ENCODE peak calls at places on chromosomes 16 and 17, in eight cellular contexts. L, J, T, X, O, R, A and N are unnamed samples.

GRCh38 chr17:77391668-77392375 is 251.1 kb downstream of the SEC14L1 start:
- DNase-seq in J (no peak), O (no peak), T (peak; percentile 85), A (peak; percentile 82), R (no peak), X (peak; percentile 99), L (no peak), N (no peak)

GRCh38 chr17:1557355-1558095 is 5.1 kb downstream of the PITPNA start:
- DNase-seq in X (peak; percentile 86), T (no peak), O (no peak), L (no peak), R (no peak), J (no peak), A (no peak), N (no peak)

GRCh38 chr16:2090819-2091721 is 43.3 kb downstream of the TSC2 start:
- DNase-seq in O (peak; percentile 76), J (no peak), L (peak; percentile 93), R (peak; percentile 85), T (no peak), A (peak; percentile 88), X (no peak), N (no peak)

GRCh38 chr17:41026668-41027471 is at the start of gene KRTAP1-5:
- DNase-seq in A (no peak), T (no peak), X (peak; percentile 71), O (no peak), L (no peak), J (no peak), R (peak; percentile 23), N (no peak)

GRCh38 chr16:11306997-11307638 is 26.0 kb upstream of the PRM1 start:
- DNase-seq in J (peak; percentile 93), T (no peak), X (no peak), R (no peak), A (no peak), L (no peak), O (no peak), N (no peak)

GRCh38 chr16:27498426-27498825 is 51.3 kb downstream of the GTF3C1 start:
- DNase-seq in L (no peak), A (no peak), R (no peak), O (no peak), T (no peak), J (no peak), X (no peak), N (no peak)

GRCh38 chr16:88376053-88376834 is 6.5 kb upstream of the ZNF469 start:
- DNase-seq in X (no peak), A (no peak), L (no peak), O (peak; percentile 17), R (peak; percentile 33), T (no peak), J (no peak), N (no peak)

GRCh38 chr17:7328840-7329359 is at the start of gene NEURL4:
- DNase-seq in T (no peak), X (no peak), L (no peak), J (no peak), R (no peak), A (peak; percentile 30), O (no peak), N (peak; percentile 57)

GRCh38 chr17:66677201-66677981 is 157.5 kb upstream of the CACNG5 start:
- DNase-seq in A (no peak), R (no peak), J (no peak), T (no peak), O (no peak), L (no peak), X (peak; percentile 84), N (no peak)

GRCh38 chr17:30990458-30990857 is 19.6 kb downstream of the RNF135 start:
- DNase-seq in T (no peak), O (no peak), J (no peak), X (no peak), A (no peak), L (no peak), R (no peak), N (no peak)

GRCh38 chr17:58344791-58345157 is 7.2 kb downstream of the SUPT4H1 start:
- DNase-seq in J (peak; percentile 67), L (no peak), O (no peak), X (no peak), A (no peak), T (no peak), R (no peak), N (no peak)

GRCh38 chr16:351804-352520 is 561 bp downstream of the AXIN1 start:
- DNase-seq in T (no peak), R (no peak), A (peak; percentile 25), X (peak; percentile 18), O (no peak), L (peak; percentile 52), J (no peak), N (peak; percentile 60)

GRCh38 chr16:89256651-89257254 is 39.2 kb downstream of the ZNF778 start:
- DNase-seq in T (no peak), J (peak; percentile 62), O (peak; percentile 65), L (peak; percentile 14), R (no peak), A (peak; percentile 66), X (peak; percentile 22), N (peak; percentile 40)

GRCh38 chr16:66427451-66427860 is 361 bp downstream of the BEAN1 start:
- DNase-seq in O (no peak), L (peak; percentile 32), R (peak; percentile 64), J (no peak), X (no peak), T (no peak), A (peak; percentile 16), N (peak; percentile 52)

GRCh38 chr17:61411114-61411943 is 11.7 kb downstream of the TBX2 start:
- DNase-seq in T (peak; percentile 84), R (peak; percentile 61), L (peak; percentile 81), A (peak; percentile 81), O (peak; percentile 73), J (peak; percentile 55), X (peak; percentile 44), N (peak; percentile 71)

GRCh38 chr17:151004-151403 is 13.6 kb downstream of the SCGB1C2 start:
- DNase-seq in R (no peak), T (no peak), L (no peak), X (no peak), A (no peak), O (no peak), J (no peak), N (no peak)

GRCh38 chr17:38451840-38452529 is 23.7 kb downstream of the ARHGAP23 start:
- DNase-seq in J (peak; percentile 51), R (peak; percentile 45), O (peak; percentile 53), X (peak; percentile 83), T (peak; percentile 78), L (no peak), A (peak; percentile 82), N (no peak)

GRCh38 chr16:68665501-68665900 is 20.4 kb downstream of the CDH3 start:
- DNase-seq in X (no peak), T (peak; percentile 47), J (no peak), R (no peak), A (peak; percentile 18), O (no peak), L (no peak), N (no peak)